ENCODE peak calls at places on chromosomes 5 and 9, in five cellular contexts. One of them, this sample, is unnamed.

GRCh38 chr5:74310386-74310785 is 330.1 kb downstream of the ENC1 start:
- DNase-seq in neural crest cell: no peak
- DNase-seq in esophagus squamous epithelium: no peak
- DNase-seq in HCT116: no peak
- DNase-seq in HFF-Myc: no peak
- DNase-seq in this sample: no peak

GRCh38 chr5:131814990-131815389 is 18.2 kb upstream of the FNIP1 start:
- DNase-seq in neural crest cell: no peak
- DNase-seq in esophagus squamous epithelium: no peak
- DNase-seq in HCT116: peak; percentile 26
- DNase-seq in HFF-Myc: peak; percentile 75
- DNase-seq in this sample: no peak

GRCh38 chr5:5422819-5423515 is 490 bp downstream of the ICE1 start:
- DNase-seq in neural crest cell: peak; percentile 13
- DNase-seq in esophagus squamous epithelium: no peak
- DNase-seq in HCT116: no peak
- DNase-seq in HFF-Myc: no peak
- DNase-seq in this sample: peak; percentile 8

GRCh38 chr5:86666981-86667380 is 49.2 kb downstream of the COX7C start:
- DNase-seq in neural crest cell: no peak
- DNase-seq in esophagus squamous epithelium: no peak
- DNase-seq in HCT116: no peak
- DNase-seq in HFF-Myc: no peak
- DNase-seq in this sample: no peak

GRCh38 chr5:79417495-79417894 is 96.4 kb downstream of the HOMER1 start:
- DNase-seq in neural crest cell: no peak
- DNase-seq in esophagus squamous epithelium: no peak
- DNase-seq in HCT116: no peak
- DNase-seq in HFF-Myc: no peak
- DNase-seq in this sample: no peak

GRCh38 chr9:20823051-20823450 is 139.0 kb downstream of the FOCAD start:
- DNase-seq in neural crest cell: no peak
- DNase-seq in esophagus squamous epithelium: no peak
- DNase-seq in HCT116: no peak
- DNase-seq in HFF-Myc: no peak
- DNase-seq in this sample: no peak

GRCh38 chr9:137106662-137107292 is 7.8 kb downstream of the DPP7 start:
- DNase-seq in neural crest cell: no peak
- DNase-seq in esophagus squamous epithelium: no peak
- DNase-seq in HCT116: no peak
- DNase-seq in HFF-Myc: no peak
- DNase-seq in this sample: no peak

GRCh38 chr5:178418471-178419010 is 171.7 kb downstream of the COL23A1 start:
- DNase-seq in neural crest cell: no peak
- DNase-seq in esophagus squamous epithelium: no peak
- DNase-seq in HCT116: no peak
- DNase-seq in HFF-Myc: no peak
- DNase-seq in this sample: peak; percentile 35

GRCh38 chr5:178120661-178121357 is 7.5 kb downstream of the N4BP3 start:
- DNase-seq in neural crest cell: peak; percentile 29
- DNase-seq in esophagus squamous epithelium: no peak
- DNase-seq in HCT116: no peak
- DNase-seq in HFF-Myc: peak; percentile 39
- DNase-seq in this sample: peak; percentile 97

GRCh38 chr5:159826351-159827222 is 89.7 kb upstream of the ADRA1B start:
- DNase-seq in neural crest cell: no peak
- DNase-seq in esophagus squamous epithelium: no peak
- DNase-seq in HCT116: peak; percentile 81
- DNase-seq in HFF-Myc: peak; percentile 37
- DNase-seq in this sample: peak; percentile 81

GRCh38 chr9:18604971-18605370 is 131.0 kb downstream of the ADAMTSL1 start:
- DNase-seq in neural crest cell: no peak
- DNase-seq in esophagus squamous epithelium: no peak
- DNase-seq in HCT116: no peak
- DNase-seq in HFF-Myc: no peak
- DNase-seq in this sample: no peak

GRCh38 chr5:135203593-135204036 is 169.6 kb upstream of the PITX1 start:
- DNase-seq in neural crest cell: no peak
- DNase-seq in esophagus squamous epithelium: no peak
- DNase-seq in HCT116: no peak
- DNase-seq in HFF-Myc: no peak
- DNase-seq in this sample: no peak

GRCh38 chr9:130662927-130663257 is 1.5 kb upstream of the PRDM12 start:
- DNase-seq in neural crest cell: no peak
- DNase-seq in esophagus squamous epithelium: no peak
- DNase-seq in HCT116: no peak
- DNase-seq in HFF-Myc: no peak
- DNase-seq in this sample: no peak
- TF ChIP-seq CTCF in neural crest cell: no peak
- TF ChIP-seq CTCF in esophagus squamous epithelium: no peak
- TF ChIP-seq CTCF in HCT116: no peak
- TF ChIP-seq CTCF in HFF-Myc: no peak
- TF ChIP-seq CTCF in this sample: no peak

DNA sequence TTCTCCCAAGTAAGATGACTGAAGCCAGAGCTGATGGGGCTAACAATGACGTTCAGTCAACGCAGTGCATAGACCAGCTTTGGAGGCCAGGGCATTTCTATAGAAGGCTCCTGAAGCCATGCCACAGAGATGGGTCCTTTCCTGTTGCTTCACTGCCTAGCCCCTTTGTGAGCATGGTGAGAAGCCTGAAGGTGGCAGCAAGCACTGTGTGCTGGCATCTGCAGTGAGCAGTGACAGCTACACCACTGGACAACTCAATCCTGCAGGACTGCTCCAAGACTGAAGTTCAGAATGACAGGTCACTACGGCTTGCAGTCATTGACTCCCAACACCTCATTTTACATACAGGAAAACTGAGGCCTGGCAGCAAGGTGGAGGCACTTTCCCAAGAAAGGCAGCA is 229.0 kb downstream of the TSSK1B start:
- DNase-seq in neural crest cell: no peak
- DNase-seq in esophagus squamous epithelium: no peak
- DNase-seq in HCT116: peak; percentile 43
- DNase-seq in HFF-Myc: no peak
- DNase-seq in this sample: no peak
- TF ChIP-seq CTCF in neural crest cell: no peak
- TF ChIP-seq CTCF in esophagus squamous epithelium: peak; percentile 20
- TF ChIP-seq CTCF in HCT116: peak; percentile 58
- TF ChIP-seq CTCF in HFF-Myc: peak; percentile 2
- TF ChIP-seq CTCF in this sample: no peak

GRCh38 chr5:55920784-55921183 is 69.6 kb downstream of the IL31RA start:
- DNase-seq in neural crest cell: no peak
- DNase-seq in esophagus squamous epithelium: no peak
- DNase-seq in HCT116: no peak
- DNase-seq in HFF-Myc: no peak
- DNase-seq in this sample: no peak
- TF ChIP-seq CTCF in neural crest cell: no peak
- TF ChIP-seq CTCF in esophagus squamous epithelium: no peak
- TF ChIP-seq CTCF in HCT116: peak; percentile 47
- TF ChIP-seq CTCF in HFF-Myc: peak; percentile 35
- TF ChIP-seq CTCF in this sample: no peak

GRCh38 chr5:65481635-65482271 is at the start of gene ADAMTS6:
- DNase-seq in neural crest cell: peak; percentile 67
- DNase-seq in esophagus squamous epithelium: peak; percentile 45
- DNase-seq in HCT116: peak; percentile 43
- DNase-seq in HFF-Myc: peak; percentile 93
- DNase-seq in this sample: peak; percentile 94

GRCh38 chr5:65485405-65485804 is 3.7 kb upstream of the ADAMTS6 start:
- DNase-seq in neural crest cell: no peak
- DNase-seq in esophagus squamous epithelium: no peak
- DNase-seq in HCT116: no peak
- DNase-seq in HFF-Myc: no peak
- DNase-seq in this sample: no peak

GRCh38 chr5:65482727-65483473 is 1.2 kb upstream of the ADAMTS6 start:
- DNase-seq in neural crest cell: no peak
- DNase-seq in esophagus squamous epithelium: no peak
- DNase-seq in HCT116: no peak
- DNase-seq in HFF-Myc: no peak
- DNase-seq in this sample: peak; percentile 30

GRCh38 chr5:65482280-65482726 is 583 bp upstream of the ADAMTS6 start:
- DNase-seq in neural crest cell: no peak
- DNase-seq in esophagus squamous epithelium: no peak
- DNase-seq in HCT116: no peak
- DNase-seq in HFF-Myc: no peak
- DNase-seq in this sample: no peak

GRCh38 chr5:65483474-65484346 is 2.0 kb upstream of the ADAMTS6 start:
- DNase-seq in neural crest cell: no peak
- DNase-seq in esophagus squamous epithelium: no peak
- DNase-seq in HCT116: peak; percentile 52
- DNase-seq in HFF-Myc: no peak
- DNase-seq in this sample: no peak
- TF ChIP-seq CTCF in neural crest cell: peak; percentile 69
- TF ChIP-seq CTCF in esophagus squamous epithelium: peak; percentile 50
- TF ChIP-seq CTCF in HCT116: peak; percentile 45
- TF ChIP-seq CTCF in HFF-Myc: peak; percentile 39
- TF ChIP-seq CTCF in this sample: peak; percentile 75

GRCh38 chr5:66174338-66174737 is 30.2 kb downstream of the SREK1 start:
- DNase-seq in neural crest cell: no peak
- DNase-seq in esophagus squamous epithelium: no peak
- DNase-seq in HCT116: no peak
- DNase-seq in HFF-Myc: no peak
- DNase-seq in this sample: no peak
- TF ChIP-seq CTCF in neural crest cell: peak; percentile 62
- TF ChIP-seq CTCF in esophagus squamous epithelium: peak; percentile 16
- TF ChIP-seq CTCF in HCT116: peak; percentile 35
- TF ChIP-seq CTCF in HFF-Myc: no peak
- TF ChIP-seq CTCF in this sample: peak; percentile 82

DNA sequence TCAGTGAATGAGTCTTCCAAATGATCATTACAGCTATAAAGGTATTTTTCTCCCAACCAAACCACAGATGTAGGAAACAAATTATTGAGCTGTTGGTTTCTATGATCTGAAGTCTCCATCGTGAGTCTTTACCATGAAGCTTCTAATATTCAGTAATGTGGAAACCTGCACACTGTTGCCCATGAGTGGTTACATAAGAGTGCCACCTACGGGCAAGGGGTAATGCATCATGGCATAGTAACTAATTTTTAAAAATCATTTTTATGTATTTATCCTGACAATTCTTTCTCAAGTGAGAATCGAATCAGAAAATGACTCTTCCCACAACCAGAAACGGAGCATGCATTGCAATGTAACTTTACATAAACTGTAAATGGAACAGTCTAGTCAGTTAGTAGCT is 282.5 kb upstream of the SMARCA2 start:
- DNase-seq in neural crest cell: no peak
- DNase-seq in esophagus squamous epithelium: no peak
- DNase-seq in HCT116: no peak
- DNase-seq in HFF-Myc: no peak
- DNase-seq in this sample: no peak
- TF ChIP-seq CTCF in neural crest cell: no peak
- TF ChIP-seq CTCF in esophagus squamous epithelium: no peak
- TF ChIP-seq CTCF in HCT116: peak; percentile 25
- TF ChIP-seq CTCF in HFF-Myc: no peak
- TF ChIP-seq CTCF in this sample: no peak

GRCh38 chr9:101458955-101459631 is 23.5 kb upstream of the ALDOB start:
- DNase-seq in neural crest cell: peak; percentile 5
- DNase-seq in esophagus squamous epithelium: no peak
- DNase-seq in HCT116: peak; percentile 79
- DNase-seq in HFF-Myc: peak; percentile 84
- DNase-seq in this sample: no peak

GRCh38 chr9:101453776-101454570 is 18.4 kb upstream of the ALDOB start:
- DNase-seq in neural crest cell: no peak
- DNase-seq in esophagus squamous epithelium: no peak
- DNase-seq in HCT116: no peak
- DNase-seq in HFF-Myc: no peak
- DNase-seq in this sample: no peak

GRCh38 chr9:101460965-101461364 is 25.4 kb upstream of the ALDOB start:
- DNase-seq in neural crest cell: no peak
- DNase-seq in esophagus squamous epithelium: no peak
- DNase-seq in HCT116: no peak
- DNase-seq in HFF-Myc: no peak
- DNase-seq in this sample: no peak

GRCh38 chr9:101455656-101456235 is 20.2 kb upstream of the ALDOB start:
- DNase-seq in neural crest cell: no peak
- DNase-seq in esophagus squamous epithelium: no peak
- DNase-seq in HCT116: no peak
- DNase-seq in HFF-Myc: no peak
- DNase-seq in this sample: no peak

GRCh38 chr9:101457003-101457402 is 21.4 kb upstream of the ALDOB start:
- DNase-seq in neural crest cell: no peak
- DNase-seq in esophagus squamous epithelium: no peak
- DNase-seq in HCT116: no peak
- DNase-seq in HFF-Myc: no peak
- DNase-seq in this sample: no peak
- TF ChIP-seq CTCF in neural crest cell: no peak
- TF ChIP-seq CTCF in esophagus squamous epithelium: no peak
- TF ChIP-seq CTCF in HCT116: peak; percentile 13
- TF ChIP-seq CTCF in HFF-Myc: no peak
- TF ChIP-seq CTCF in this sample: no peak

GRCh38 chr5:7436521-7436920 is 40.6 kb downstream of the ADCY2 start:
- DNase-seq in neural crest cell: no peak
- DNase-seq in esophagus squamous epithelium: no peak
- DNase-seq in HCT116: no peak
- DNase-seq in HFF-Myc: no peak
- DNase-seq in this sample: no peak
- TF ChIP-seq CTCF in neural crest cell: no peak
- TF ChIP-seq CTCF in esophagus squamous epithelium: no peak
- TF ChIP-seq CTCF in HCT116: no peak
- TF ChIP-seq CTCF in HFF-Myc: no peak
- TF ChIP-seq CTCF in this sample: no peak

GRCh38 chr9:114077162-114077837 is 800 bp downstream of the AMBP start:
- DNase-seq in neural crest cell: no peak
- DNase-seq in esophagus squamous epithelium: no peak
- DNase-seq in HCT116: no peak
- DNase-seq in HFF-Myc: no peak
- DNase-seq in this sample: no peak

GRCh38 chr9:114078781-114079156 is 669 bp upstream of the AMBP start:
- DNase-seq in neural crest cell: no peak
- DNase-seq in esophagus squamous epithelium: no peak
- DNase-seq in HCT116: no peak
- DNase-seq in HFF-Myc: no peak
- DNase-seq in this sample: no peak

GRCh38 chr9:114078021-114078780 is at the start of gene AMBP:
- DNase-seq in neural crest cell: no peak
- DNase-seq in esophagus squamous epithelium: no peak
- DNase-seq in HCT116: no peak
- DNase-seq in HFF-Myc: no peak
- DNase-seq in this sample: peak; percentile 17

GRCh38 chr9:114075602-114076001 is 2.5 kb downstream of the AMBP start:
- DNase-seq in neural crest cell: no peak
- DNase-seq in esophagus squamous epithelium: no peak
- DNase-seq in HCT116: no peak
- DNase-seq in HFF-Myc: no peak
- DNase-seq in this sample: no peak

GRCh38 chr9:114076237-114077161 is 1.6 kb downstream of the AMBP start:
- DNase-seq in neural crest cell: no peak
- DNase-seq in esophagus squamous epithelium: no peak
- DNase-seq in HCT116: no peak
- DNase-seq in HFF-Myc: no peak
- DNase-seq in this sample: no peak
- TF ChIP-seq CTCF in neural crest cell: no peak
- TF ChIP-seq CTCF in esophagus squamous epithelium: no peak
- TF ChIP-seq CTCF in HCT116: no peak
- TF ChIP-seq CTCF in HFF-Myc: no peak
- TF ChIP-seq CTCF in this sample: no peak

DNA sequence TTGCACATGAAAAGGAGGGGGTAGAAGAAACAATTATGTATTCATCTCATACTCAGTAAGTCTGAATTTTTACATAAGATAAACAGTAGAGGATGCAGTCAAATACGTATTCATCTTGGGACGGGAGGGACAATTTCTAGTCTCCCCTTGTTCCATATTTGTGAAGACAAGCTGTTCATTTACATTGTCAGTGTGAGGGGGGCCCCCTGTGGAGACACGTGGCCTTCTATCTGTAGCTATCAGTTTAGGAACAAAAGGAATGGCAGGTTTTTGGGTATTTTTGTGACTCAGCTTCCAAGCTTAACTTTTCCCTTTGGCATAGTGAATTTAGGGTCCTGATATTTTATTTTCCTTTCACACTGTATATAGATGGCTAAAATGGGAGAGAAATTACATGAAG is 49.1 kb upstream of the PPP1R2B start:
- DNase-seq in neural crest cell: no peak
- DNase-seq in esophagus squamous epithelium: no peak
- DNase-seq in HCT116: no peak
- DNase-seq in HFF-Myc: no peak
- DNase-seq in this sample: no peak
- TF ChIP-seq CTCF in neural crest cell: no peak
- TF ChIP-seq CTCF in esophagus squamous epithelium: no peak
- TF ChIP-seq CTCF in HCT116: no peak
- TF ChIP-seq CTCF in HFF-Myc: no peak
- TF ChIP-seq CTCF in this sample: no peak